ENCODE peak calls at places on chromosomes 2 and 18, in ten cellular contexts. C, O, K, I, B, J, S, W, H and R are unnamed samples.

GRCh38 chr2:67260348-67261277 is 136.5 kb upstream of the ETAA1 start:
- DNase-seq in O (no peak), S (no peak), I (peak), W (peak), K (no peak), B (peak), H (no peak), C (no peak), J (no peak), R (no peak)

GRCh38 chr2:64820901-64821300 is 167.2 kb upstream of the SERTAD2 start:
- DNase-seq in H (no peak), O (no peak), I (no peak), S (no peak), W (no peak), B (no peak), K (no peak), J (no peak), C (no peak), R (no peak)

GRCh38 chr2:196944570-196944969 is 18.1 kb upstream of the PGAP1 start:
- DNase-seq in H (no peak), C (no peak), O (no peak), W (no peak), S (no peak), B (no peak), J (no peak), K (no peak), I (no peak), R (peak)

GRCh38 chr2:66686768-66687167 is 251.8 kb downstream of the MEIS1 start:
- DNase-seq in I (no peak), W (no peak), K (no peak), O (no peak), H (no peak), C (no peak), J (no peak), B (no peak), S (no peak), R (no peak)

GRCh38 chr2:190546734-190547133 is 12.2 kb upstream of the NEMP2 start:
- DNase-seq in B (no peak), S (no peak), C (no peak), H (no peak), O (no peak), K (no peak), I (no peak), W (no peak), J (no peak), R (no peak)

GRCh38 chr2:121171625-121172119 is 113.3 kb downstream of the TFCP2L1 start:
- DNase-seq in C (no peak), S (no peak), J (no peak), B (no peak), K (no peak), H (no peak), I (no peak), O (no peak), W (no peak), R (no peak)

GRCh38 chr18:22683786-22684185 is 249.3 kb upstream of the RBBP8 start:
- DNase-seq in K (no peak), J (no peak), C (no peak), S (no peak), W (no peak), I (no peak), B (no peak), H (no peak), O (no peak), R (no peak)

GRCh38 chr18:21335927-21336488 is 94.0 kb downstream of the GREB1L start:
- DNase-seq in S (no peak), J (no peak), O (no peak), I (no peak), B (no peak), H (no peak), K (no peak), W (no peak), C (no peak), R (no peak)

GRCh38 chr2:64637000-64637628 is 16.6 kb downstream of the SERTAD2 start:
- DNase-seq in H (no peak), J (no peak), K (no peak), B (no peak), C (no peak), W (no peak), I (no peak), O (peak), S (no peak), R (no peak)

GRCh38 chr18:72869786-72870185 is 2.0 kb upstream of the NETO1 start:
- DNase-seq in S (no peak), B (no peak), J (peak), C (no peak), W (no peak), H (peak), K (no peak), O (peak), I (no peak), R (peak)

GRCh38 chr2:449246-450067 is 161.6 kb upstream of the ALKAL2 start:
- DNase-seq in B (no peak), K (no peak), I (no peak), O (no peak), W (no peak), H (no peak), C (no peak), S (no peak), J (no peak), R (peak)

GRCh38 chr2:98334439-98335078 is 11.7 kb upstream of the CNGA3 start:
- DNase-seq in H (no peak), K (no peak), S (peak), O (no peak), I (no peak), C (no peak), B (no peak), J (no peak), W (peak), R (peak)

GRCh38 chr2:238216651-238217184 is 13.2 kb upstream of the ILKAP start:
- DNase-seq in C (peak), W (no peak), J (no peak), I (no peak), B (no peak), K (no peak), O (no peak), H (peak), S (peak), R (no peak)

GRCh38 chr2:33366473-33366872 is 110.0 kb upstream of the RASGRP3 start:
- DNase-seq in B (no peak), S (no peak), O (no peak), C (peak), I (peak), K (no peak), W (no peak), H (peak), J (no peak), R (no peak)

GRCh38 chr2:71756280-71756906 is 303.0 kb downstream of the DYSF start:
- DNase-seq in W (no peak), K (no peak), S (no peak), O (no peak), C (no peak), J (no peak), I (no peak), B (no peak), H (no peak), R (no peak)

GRCh38 chr2:21415234-21415633 is 291.5 kb downstream of the TDRD15 start:
- DNase-seq in S (no peak), K (no peak), C (no peak), B (no peak), O (no peak), J (peak), I (no peak), W (no peak), H (no peak), R (peak)

GRCh38 chr2:222102746-222103349 is 195.9 kb downstream of the PAX3 start:
- DNase-seq in J (no peak), W (no peak), O (no peak), S (no peak), H (no peak), K (no peak), I (no peak), C (no peak), B (no peak), R (peak)

GRCh38 chr2:17051558-17051957 is 385.9 kb upstream of the CYRIA start:
- DNase-seq in C (no peak), J (peak), W (no peak), I (no peak), S (no peak), B (no peak), O (no peak), H (no peak), K (no peak), R (no peak)

GRCh38 chr2:238187618-238188548 is 15.6 kb downstream of the ILKAP start:
- DNase-seq in O (no peak), B (no peak), C (peak), K (no peak), J (no peak), W (no peak), I (no peak), S (no peak), H (no peak), R (no peak)

GRCh38 chr2:229416116-229416694 is 145.1 kb upstream of the PID1 start:
- DNase-seq in I (peak), O (peak), C (no peak), B (no peak), J (no peak), S (no peak), K (no peak), H (peak), W (peak), R (no peak)

GRCh38 chr2:9166579-9167392 is 39.8 kb upstream of the ASAP2 start:
- DNase-seq in S (no peak), K (no peak), W (no peak), J (no peak), I (no peak), H (no peak), B (no peak), O (no peak), C (no peak), R (no peak)

GRCh38 chr18:36993068-36993467 is 164.1 kb downstream of the KIAA1328 start:
- DNase-seq in H (no peak), J (no peak), O (no peak), K (no peak), I (no peak), C (no peak), B (no peak), W (peak), S (no peak), R (no peak)

GRCh38 chr2:172094319-172095145 is 8.2 kb downstream of the DLX2 start:
- DNase-seq in B (no peak), O (no peak), I (no peak), S (peak), J (no peak), K (no peak), C (no peak), H (no peak), W (no peak), R (peak)

GRCh38 chr2:191231995-191232394 is 13.2 kb upstream of the MYO1B start:
- DNase-seq in O (no peak), I (no peak), H (no peak), J (no peak), W (peak), B (no peak), K (no peak), S (no peak), C (no peak), R (peak)

GRCh38 chr2:133331437-133331836 is 236.8 kb downstream of the NCKAP5 start:
- DNase-seq in W (no peak), K (no peak), S (no peak), B (no peak), H (no peak), C (no peak), J (no peak), I (no peak), O (no peak), R (no peak)

GRCh38 chr2:1049691-1050090 is 99.0 kb downstream of the SNTG2 start:
- DNase-seq in J (no peak), S (no peak), C (no peak), H (no peak), B (no peak), I (no peak), W (peak), O (no peak), K (no peak), R (no peak)

GRCh38 chr2:239024226-239024625 is 176.3 kb downstream of the TWIST2 start:
- DNase-seq in S (no peak), W (no peak), J (no peak), C (no peak), H (no peak), B (no peak), O (no peak), K (no peak), I (no peak), R (no peak)

GRCh38 chr2:20468549-20469500 is 22.0 kb downstream of the RHOB start:
- DNase-seq in I (no peak), S (no peak), C (no peak), W (no peak), J (no peak), O (no peak), B (no peak), H (no peak), K (no peak), R (no peak)

GRCh38 chr2:30362468-30363081 is 84.5 kb upstream of the LCLAT1 start:
- DNase-seq in C (no peak), K (no peak), O (no peak), H (no peak), J (peak), W (no peak), B (no peak), S (no peak), I (no peak), R (no peak)

GRCh38 chr2:76257802-76258201 is 547.1 kb upstream of the GCFC2 start:
- DNase-seq in J (no peak), S (no peak), H (no peak), B (no peak), O (no peak), I (no peak), W (no peak), C (no peak), K (no peak), R (no peak)

GRCh38 chr2:177998006-177998405 is 74.6 kb downstream of the PDE11A start:
- DNase-seq in J (no peak), B (no peak), S (no peak), C (no peak), W (no peak), K (no peak), H (no peak), I (no peak), O (no peak), R (no peak)

GRCh38 chr18:67199993-67200617 is 316.4 kb downstream of the DSEL start:
- DNase-seq in K (no peak), W (peak), B (no peak), O (no peak), J (peak), H (no peak), S (peak), C (no peak), I (no peak), R (peak)

GRCh38 chr18:23356915-23357421 is 96.1 kb upstream of the RIOK3 start:
- DNase-seq in I (no peak), C (no peak), O (no peak), B (no peak), J (no peak), K (no peak), S (no peak), H (no peak), W (peak), R (no peak)

GRCh38 chr18:74064510-74064909 is 83.1 kb downstream of the FBXO15 start:
- DNase-seq in S (no peak), B (no peak), K (no peak), O (no peak), H (peak), C (peak), W (no peak), J (no peak), I (no peak), R (no peak)

GRCh38 chr2:175282300-175282699 is 100.8 kb upstream of the ATP5MC3 start:
- DNase-seq in O (no peak), H (no peak), K (no peak), C (no peak), B (peak), S (peak), J (peak), W (no peak), I (no peak), R (peak)

GRCh38 chr2:72925328-72925943 is 8.1 kb downstream of the EMX1 start:
- DNase-seq in K (no peak), I (no peak), C (no peak), B (no peak), S (no peak), O (no peak), W (no peak), H (no peak), J (peak), R (peak)

GRCh38 chr2:156695595-156695994 is 259.4 kb downstream of the GPD2 start:
- DNase-seq in K (no peak), S (no peak), B (no peak), C (no peak), J (no peak), I (no peak), H (no peak), W (no peak), O (no peak), R (no peak)